ENCODE peak calls at places on chromosomes 3 and 15, in ten cellular contexts. J is NCI-H1417, Z is AG10803, L is AG20443, W is NCI-H1930, D is hippocampal formation, K is uterus, O is A549, X is nucleus accumbens, U is NCI-H1092 treated with DMSO at 0.1 percent for 48 hours. A is an unnamed sample.

GRCh38 chr15:75801859-75802593 is 41.2 kb upstream of the UBE2Q2 start:
- DNase-seq in J (peak; percentile 81), Z (peak; percentile 51), L (peak; percentile 94), W (peak; percentile 47), D (peak; percentile 31), K (peak; percentile 76), O (peak; percentile 73), X (peak; percentile 19), U (peak; percentile 44), A (peak; percentile 78)

GRCh38 chr15:63830113-63830512 is 3.6 kb downstream of the HERC1 start:
- DNase-seq in J (no peak), Z (no peak), L (no peak), W (no peak), D (no peak), K (no peak), O (no peak), X (no peak), U (no peak), A (no peak)

GRCh38 chr3:3020209-3020608 is 90.0 kb downstream of the IL5RA start:
- DNase-seq in J (no peak), Z (no peak), L (no peak), W (no peak), D (no peak), K (no peak), O (no peak), X (no peak), U (no peak), A (no peak)

GRCh38 chr15:86553116-86553515 is 473.4 kb downstream of the AGBL1 start:
- DNase-seq in J (no peak), Z (no peak), L (no peak), W (no peak), D (no peak), K (no peak), O (peak; percentile 32), X (no peak), U (no peak), A (no peak)

GRCh38 chr3:45776611-45777010 is 19.7 kb downstream of the SLC6A20 start:
- DNase-seq in J (peak; percentile 34), Z (no peak), L (no peak), W (no peak), D (no peak), K (no peak), O (no peak), X (no peak), U (peak; percentile 73), A (no peak)

GRCh38 chr15:36090276-36090946 is 489.0 kb upstream of the CDIN1 start:
- DNase-seq in J (no peak), Z (no peak), L (no peak), W (no peak), D (no peak), K (no peak), O (no peak), X (no peak), U (no peak), A (no peak)

GRCh38 chr15:47523669-47524068 is 193.6 kb upstream of the SEMA6D start:
- DNase-seq in J (no peak), Z (peak; percentile 25), L (peak; percentile 32), W (no peak), D (no peak), K (no peak), O (no peak), X (no peak), U (no peak), A (peak; percentile 45)

GRCh38 chr3:114451561-114452018 is 157.8 kb downstream of the TIGIT start:
- DNase-seq in J (no peak), Z (no peak), L (no peak), W (no peak), D (peak; percentile 85), K (no peak), O (no peak), X (no peak), U (peak; percentile 86), A (peak; percentile 68)

GRCh38 chr3:71309342-71309741 is 274.2 kb downstream of the FOXP1 start:
- DNase-seq in J (no peak), Z (peak; percentile 31), L (no peak), W (no peak), D (no peak), K (no peak), O (no peak), X (no peak), U (no peak), A (peak; percentile 59)

GRCh38 chr3:186935133-186935532 is 4.8 kb downstream of the ST6GAL1 start:
- DNase-seq in J (no peak), Z (no peak), L (no peak), W (no peak), D (no peak), K (no peak), O (no peak), X (no peak), U (no peak), A (no peak)

GRCh38 chr3:10815487-10815886 is 541 bp upstream of the SLC6A11 start:
- DNase-seq in J (no peak), Z (no peak), L (no peak), W (no peak), D (no peak), K (no peak), O (no peak), X (no peak), U (no peak), A (no peak)

A was measured in EH.